ENCODE peak calls at places on chromosomes 6 and 20, in six cellular contexts. One of them, this sample, is unnamed.

GRCh38 chr20:4449977-4450715 is 271.6 kb upstream of the PRND start:
- DNase-seq in CD14-positive monocyte: no peak
- DNase-seq in RWPE2: no peak
- DNase-seq in HCEC 1CT: peak
- DNase-seq in T-helper 2 cell: no peak
- DNase-seq in NCI-H2171 treated with DMSO at 0.1 percent for 48 hours: no peak
- DNase-seq in this sample: peak

GRCh38 chr6:35294308-35294945 is 3.2 kb upstream of the DEF6 start:
- DNase-seq in HCEC 1CT: peak
- DNase-seq in T-helper 2 cell: no peak
- DNase-seq in NCI-H2171 treated with DMSO at 0.1 percent for 48 hours: peak
- DNase-seq in CD14-positive monocyte: no peak
- DNase-seq in RWPE2: no peak
- DNase-seq in this sample: peak

GRCh38 chr20:31652917-31653385 is 15.2 kb downstream of the COX4I2 start:
- DNase-seq in RWPE2: no peak
- DNase-seq in HCEC 1CT: peak
- DNase-seq in T-helper 2 cell: no peak
- DNase-seq in CD14-positive monocyte: no peak
- DNase-seq in NCI-H2171 treated with DMSO at 0.1 percent for 48 hours: peak
- DNase-seq in this sample: peak

GRCh38 chr20:49420292-49420691 is 62.2 kb downstream of the KCNB1 start:
- DNase-seq in T-helper 2 cell: no peak
- DNase-seq in HCEC 1CT: no peak
- DNase-seq in RWPE2: no peak
- DNase-seq in CD14-positive monocyte: no peak
- DNase-seq in NCI-H2171 treated with DMSO at 0.1 percent for 48 hours: no peak
- DNase-seq in this sample: no peak

GRCh38 chr6:20819774-20820400 is 285.6 kb downstream of the CDKAL1 start:
- DNase-seq in RWPE2: no peak
- DNase-seq in NCI-H2171 treated with DMSO at 0.1 percent for 48 hours: no peak
- DNase-seq in T-helper 2 cell: no peak
- DNase-seq in HCEC 1CT: no peak
- DNase-seq in CD14-positive monocyte: no peak
- DNase-seq in this sample: no peak

GRCh38 chr20:39800548-39800947 is 838.4 kb downstream of the DHX35 start:
- DNase-seq in HCEC 1CT: no peak
- DNase-seq in T-helper 2 cell: no peak
- DNase-seq in CD14-positive monocyte: no peak
- DNase-seq in NCI-H2171 treated with DMSO at 0.1 percent for 48 hours: no peak
- DNase-seq in RWPE2: no peak
- DNase-seq in this sample: no peak

GRCh38 chr6:118939683-118940082 is 4.7 kb upstream of the MCM9 start:
- DNase-seq in HCEC 1CT: no peak
- DNase-seq in RWPE2: no peak
- DNase-seq in NCI-H2171 treated with DMSO at 0.1 percent for 48 hours: no peak
- DNase-seq in CD14-positive monocyte: no peak
- DNase-seq in T-helper 2 cell: no peak
- DNase-seq in this sample: no peak

GRCh38 chr20:50728981-50729874 is 2.2 kb upstream of the PARD6B start:
- DNase-seq in T-helper 2 cell: no peak
- DNase-seq in NCI-H2171 treated with DMSO at 0.1 percent for 48 hours: peak
- DNase-seq in CD14-positive monocyte: no peak
- DNase-seq in HCEC 1CT: peak
- DNase-seq in RWPE2: peak
- DNase-seq in this sample: no peak

GRCh38 chr20:45407067-45407745 is 883 bp upstream of the DBNDD2 start:
- DNase-seq in NCI-H2171 treated with DMSO at 0.1 percent for 48 hours: peak
- DNase-seq in HCEC 1CT: no peak
- DNase-seq in CD14-positive monocyte: no peak
- DNase-seq in RWPE2: no peak
- DNase-seq in T-helper 2 cell: no peak
- DNase-seq in this sample: peak

GRCh38 chr6:3208096-3208774 is 19.2 kb downstream of the TUBB2B start:
- DNase-seq in T-helper 2 cell: no peak
- DNase-seq in HCEC 1CT: peak
- DNase-seq in CD14-positive monocyte: no peak
- DNase-seq in RWPE2: no peak
- DNase-seq in NCI-H2171 treated with DMSO at 0.1 percent for 48 hours: peak
- DNase-seq in this sample: no peak

GRCh38 chr6:146898069-146898887 is 299.5 kb downstream of the ADGB start:
- DNase-seq in CD14-positive monocyte: no peak
- DNase-seq in T-helper 2 cell: no peak
- DNase-seq in RWPE2: no peak
- DNase-seq in HCEC 1CT: no peak
- DNase-seq in NCI-H2171 treated with DMSO at 0.1 percent for 48 hours: no peak
- DNase-seq in this sample: no peak

GRCh38 chr6:122730775-122731386 is 48.6 kb upstream of the FABP7 start:
- DNase-seq in NCI-H2171 treated with DMSO at 0.1 percent for 48 hours: peak
- DNase-seq in RWPE2: no peak
- DNase-seq in HCEC 1CT: peak
- DNase-seq in T-helper 2 cell: no peak
- DNase-seq in CD14-positive monocyte: no peak
- DNase-seq in this sample: peak

GRCh38 chr6:142781124-142781523 is 163.9 kb downstream of the HIVEP2 start:
- DNase-seq in CD14-positive monocyte: no peak
- DNase-seq in NCI-H2171 treated with DMSO at 0.1 percent for 48 hours: no peak
- DNase-seq in HCEC 1CT: no peak
- DNase-seq in T-helper 2 cell: no peak
- DNase-seq in RWPE2: no peak
- DNase-seq in this sample: no peak

GRCh38 chr6:125014157-125014957 is 52.1 kb downstream of the RNF217 start:
- DNase-seq in T-helper 2 cell: no peak
- DNase-seq in RWPE2: no peak
- DNase-seq in HCEC 1CT: peak
- DNase-seq in NCI-H2171 treated with DMSO at 0.1 percent for 48 hours: no peak
- DNase-seq in CD14-positive monocyte: no peak
- DNase-seq in this sample: no peak

GRCh38 chr6:166619912-166620311 is 7.1 kb downstream of the RPS6KA2 start:
- DNase-seq in CD14-positive monocyte: no peak
- DNase-seq in NCI-H2171 treated with DMSO at 0.1 percent for 48 hours: no peak
- DNase-seq in T-helper 2 cell: no peak
- DNase-seq in HCEC 1CT: peak
- DNase-seq in RWPE2: no peak
- DNase-seq in this sample: peak

GRCh38 chr20:50957798-50958732 is at the start of gene DPM1:
- DNase-seq in RWPE2: peak
- DNase-seq in CD14-positive monocyte: peak
- DNase-seq in NCI-H2171 treated with DMSO at 0.1 percent for 48 hours: peak
- DNase-seq in T-helper 2 cell: peak
- DNase-seq in HCEC 1CT: peak
- DNase-seq in this sample: no peak

GRCh38 chr6:47630587-47630986 is 67.8 kb upstream of the ADGRF4 start:
- DNase-seq in CD14-positive monocyte: no peak
- DNase-seq in RWPE2: no peak
- DNase-seq in T-helper 2 cell: no peak
- DNase-seq in HCEC 1CT: no peak
- DNase-seq in NCI-H2171 treated with DMSO at 0.1 percent for 48 hours: no peak
- DNase-seq in this sample: no peak

GRCh38 chr6:11298651-11299420 is 66.4 kb upstream of the NEDD9 start:
- DNase-seq in RWPE2: no peak
- DNase-seq in T-helper 2 cell: no peak
- DNase-seq in HCEC 1CT: no peak
- DNase-seq in CD14-positive monocyte: no peak
- DNase-seq in NCI-H2171 treated with DMSO at 0.1 percent for 48 hours: no peak
- DNase-seq in this sample: no peak

GRCh38 chr20:56515657-56516381 is 8.7 kb upstream of the FAM209A start:
- DNase-seq in HCEC 1CT: no peak
- DNase-seq in NCI-H2171 treated with DMSO at 0.1 percent for 48 hours: no peak
- DNase-seq in CD14-positive monocyte: no peak
- DNase-seq in T-helper 2 cell: no peak
- DNase-seq in RWPE2: no peak
- DNase-seq in this sample: peak

GRCh38 chr6:82397962-82398692 is 34.5 kb downstream of the TPBG start:
- DNase-seq in RWPE2: no peak
- DNase-seq in T-helper 2 cell: no peak
- DNase-seq in NCI-H2171 treated with DMSO at 0.1 percent for 48 hours: no peak
- DNase-seq in CD14-positive monocyte: no peak
- DNase-seq in HCEC 1CT: peak
- DNase-seq in this sample: no peak

GRCh38 chr6:94350833-94351232 is 931.5 kb upstream of the EPHA7 start:
- DNase-seq in HCEC 1CT: no peak
- DNase-seq in CD14-positive monocyte: no peak
- DNase-seq in T-helper 2 cell: no peak
- DNase-seq in NCI-H2171 treated with DMSO at 0.1 percent for 48 hours: no peak
- DNase-seq in RWPE2: no peak
- DNase-seq in this sample: no peak

GRCh38 chr20:63555661-63556381 is 1.9 kb downstream of the FNDC11 start:
- DNase-seq in RWPE2: peak
- DNase-seq in T-helper 2 cell: no peak
- DNase-seq in CD14-positive monocyte: no peak
- DNase-seq in HCEC 1CT: no peak
- DNase-seq in NCI-H2171 treated with DMSO at 0.1 percent for 48 hours: no peak
- DNase-seq in this sample: no peak

GRCh38 chr20:37519508-37520416 is 1.3 kb upstream of the NNAT start:
- DNase-seq in NCI-H2171 treated with DMSO at 0.1 percent for 48 hours: peak
- DNase-seq in RWPE2: peak
- DNase-seq in T-helper 2 cell: no peak
- DNase-seq in CD14-positive monocyte: no peak
- DNase-seq in HCEC 1CT: no peak
- DNase-seq in this sample: no peak

GRCh38 chr6:18147160-18147559 is 7.7 kb downstream of the TPMT start:
- DNase-seq in HCEC 1CT: peak
- DNase-seq in T-helper 2 cell: no peak
- DNase-seq in RWPE2: no peak
- DNase-seq in NCI-H2171 treated with DMSO at 0.1 percent for 48 hours: no peak
- DNase-seq in CD14-positive monocyte: no peak
- DNase-seq in this sample: no peak

GRCh38 chr6:106084973-106085686 is 1.0 kb upstream of the PRDM1 start:
- DNase-seq in CD14-positive monocyte: no peak
- DNase-seq in NCI-H2171 treated with DMSO at 0.1 percent for 48 hours: no peak
- DNase-seq in RWPE2: no peak
- DNase-seq in T-helper 2 cell: no peak
- DNase-seq in HCEC 1CT: peak
- DNase-seq in this sample: peak

GRCh38 chr6:54632984-54633565 is 213.5 kb upstream of the FAM83B start:
- DNase-seq in CD14-positive monocyte: no peak
- DNase-seq in HCEC 1CT: no peak
- DNase-seq in RWPE2: no peak
- DNase-seq in NCI-H2171 treated with DMSO at 0.1 percent for 48 hours: no peak
- DNase-seq in T-helper 2 cell: no peak
- DNase-seq in this sample: no peak

GRCh38 chr6:14072084-14072483 is 45.5 kb upstream of the CD83 start:
- DNase-seq in RWPE2: no peak
- DNase-seq in HCEC 1CT: no peak
- DNase-seq in NCI-H2171 treated with DMSO at 0.1 percent for 48 hours: no peak
- DNase-seq in T-helper 2 cell: no peak
- DNase-seq in CD14-positive monocyte: no peak
- DNase-seq in this sample: no peak

GRCh38 chr6:37514377-37514776 is 14.7 kb upstream of the CCDC167 start:
- DNase-seq in CD14-positive monocyte: no peak
- DNase-seq in HCEC 1CT: peak
- DNase-seq in RWPE2: no peak
- DNase-seq in NCI-H2171 treated with DMSO at 0.1 percent for 48 hours: no peak
- DNase-seq in T-helper 2 cell: peak
- DNase-seq in this sample: no peak